ENCODE peak calls at places on chromosomes 11 and 22, in four cellular contexts. E is colonic mucosa, K is stomach, C is astrocyte of the spinal cord. Y is an unnamed sample.
A peak's percentile ranks its signal among the peaks of the same experiment; 100 is the strongest.

GRCh38 chr22:37358386-37358785 is 68.9 kb downstream of the ELFN2 start:
- DNase-seq in K (no peak), E (no peak), C (no peak), Y (no peak)

GRCh38 chr11:12449961-12450715 is 72.8 kb downstream of the PARVA start:
- DNase-seq in K (no peak), C (peak; percentile 38), E (no peak), Y (no peak)

GRCh38 chr11:128667873-128668272 is 26.0 kb upstream of the FLI1 start:
- DNase-seq in C (peak; percentile 49), E (no peak), K (no peak), Y (no peak)

GRCh38 chr11:72621008-72621610 is 53.1 kb downstream of the PDE2A start:
- DNase-seq in K (no peak), E (no peak), C (no peak), Y (no peak)

GRCh38 chr11:69075421-69076128 is 26.8 kb downstream of the TPCN2 start:
- DNase-seq in C (peak; percentile 99), K (peak; percentile 55), E (peak; percentile 41), Y (no peak)

GRCh38 chr11:80350541-80350940 is 909.7 kb upstream of the TENM4 start:
- DNase-seq in C (no peak), E (peak; percentile 44), K (no peak), Y (no peak)

GRCh38 chr11:114562166-114562916 is 2.7 kb upstream of the NXPE1 start:
- DNase-seq in E (no peak), K (no peak), C (peak; percentile 22), Y (no peak)

GRCh38 chr11:42066113-42066512 is 606.7 kb upstream of the LRRC4C start:
- DNase-seq in K (no peak), C (no peak), E (no peak), Y (no peak)

GRCh38 chr11:110587972-110588371 is 124.3 kb downstream of the ARHGAP20 start:
- DNase-seq in C (no peak), E (no peak), K (no peak), Y (no peak)

GRCh38 chr11:125433454-125434121 is 62.5 kb downstream of the FEZ1 start:
- DNase-seq in K (peak; percentile 29), E (no peak), C (peak; percentile 58), Y (peak; percentile 89)

GRCh38 chr11:44607324-44607962 is 42.0 kb downstream of the CD82 start:
- DNase-seq in C (peak; percentile 18), K (no peak), E (no peak), Y (no peak)

GRCh38 chr11:126029805-126030204 is 32.9 kb downstream of the CDON start:
- DNase-seq in K (no peak), C (no peak), E (no peak), Y (no peak)

GRCh38 chr11:83310718-83311117 is 24.6 kb upstream of the CCDC90B start:
- DNase-seq in E (no peak), C (no peak), K (no peak), Y (no peak)

GRCh38 chr11:83303358-83303757 is 17.2 kb upstream of the CCDC90B start:
- DNase-seq in E (no peak), C (no peak), K (no peak), Y (no peak)

DNA sequence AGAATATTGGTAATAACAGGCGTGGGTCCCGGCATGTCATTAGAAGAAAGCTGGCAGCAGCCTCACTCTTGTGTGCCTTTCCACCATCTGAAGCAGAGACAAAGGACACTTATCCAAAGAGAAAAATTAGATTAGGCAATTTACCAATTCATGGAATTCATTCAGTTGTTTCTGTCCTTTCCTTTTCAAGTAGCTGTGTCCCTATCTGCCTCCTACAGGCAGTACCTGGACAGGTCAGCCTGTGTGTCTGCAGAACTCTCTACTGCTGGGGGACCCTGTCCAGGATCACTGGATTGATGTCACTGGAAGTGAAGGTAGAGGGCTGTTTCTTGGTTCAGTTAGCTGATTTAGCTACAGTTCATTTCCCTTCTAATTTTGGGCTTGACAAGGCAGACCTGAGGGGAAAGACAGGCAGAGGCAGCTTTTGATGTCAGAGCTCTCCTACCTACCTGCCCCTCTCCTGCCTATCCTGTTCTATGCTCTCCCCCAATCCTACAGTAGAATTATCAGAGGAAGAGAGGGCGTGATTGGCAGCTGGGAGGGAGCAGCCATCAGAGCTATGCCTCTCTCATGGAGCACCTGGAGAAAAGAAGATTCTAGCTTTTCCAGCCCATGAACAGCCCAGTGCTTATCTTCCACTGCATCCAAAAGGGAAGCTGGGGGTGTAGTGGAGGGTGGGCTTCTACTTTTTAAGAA is 20.4 kb upstream of the CCDC90B start:
- DNase-seq in C (no peak), K (no peak), E (no peak), Y (no peak)
- TF ChIP-seq CTCF in C (no peak), K (no peak), E (no peak), Y (peak; percentile 39)

GRCh38 chr22:46026907-46027218 is 49.9 kb upstream of the WNT7B start:
- DNase-seq in C (no peak), K (no peak), E (no peak), Y (no peak)
- H3K4me3 ChIP-seq in C (no peak overlapping the region), K (peak overlapping the region; percentile 52), E (peak overlapping the region; percentile 39), Y (no peak overlapping the region)

GRCh38 chr22:50143096-50143495 is 27.4 kb upstream of the PANX2 start:
- DNase-seq in C (no peak), K (no peak), E (no peak), Y (no peak)
- TF ChIP-seq CTCF in C (no peak), K (no peak), E (no peak), Y (no peak)

GRCh38 chr11:75437966-75438659 is 5.1 kb upstream of the KLHL35 start:
- DNase-seq in E (no peak), C (no peak), K (no peak), Y (no peak)
- H3K4me3 ChIP-seq in E (no peak overlapping the region), C (no peak overlapping the region), K (no peak overlapping the region), Y (no peak overlapping the region)

GRCh38 chr11:742571-743201 is 4.6 kb upstream of the TALDO1 start:
- DNase-seq in E (no peak), K (no peak), C (no peak), Y (no peak)

GRCh38 chr11:746289-747175 is 732 bp upstream of the TALDO1 start:
- DNase-seq in K (no peak), E (peak; percentile 39), C (peak; percentile 29), Y (peak; percentile 59)

GRCh38 chr11:749731-750130 is 2.5 kb downstream of the TALDO1 start:
- DNase-seq in K (no peak), C (no peak), E (no peak), Y (no peak)

GRCh38 chr11:748007-748359 is 719 bp downstream of the TALDO1 start:
- DNase-seq in C (no peak), E (peak; percentile 27), K (no peak), Y (no peak)

GRCh38 chr11:747176-748006 is at the start of gene TALDO1:
- DNase-seq in E (peak; percentile 93), K (peak; percentile 95), C (peak; percentile 82), Y (peak; percentile 94)
- TF ChIP-seq CTCF in E (no peak), K (no peak), C (peak; percentile 12), Y (no peak)

GRCh38 chr22:41481131-41481830 is 12.4 kb downstream of the ACO2 start:
- DNase-seq in C (peak; percentile 29), K (no peak), E (no peak), Y (no peak)

GRCh38 chr22:41479671-41480396 is 10.9 kb downstream of the ACO2 start:
- DNase-seq in C (peak; percentile 92), E (no peak), K (no peak), Y (no peak)

GRCh38 chr22:41480397-41480735 is 11.4 kb downstream of the ACO2 start:
- DNase-seq in K (no peak), C (peak; percentile 82), E (no peak), Y (no peak)

GRCh38 chr22:41478891-41479521 is 10.1 kb downstream of the ACO2 start:
- DNase-seq in K (no peak), C (peak; percentile 32), E (no peak), Y (peak; percentile 39)

DNA sequence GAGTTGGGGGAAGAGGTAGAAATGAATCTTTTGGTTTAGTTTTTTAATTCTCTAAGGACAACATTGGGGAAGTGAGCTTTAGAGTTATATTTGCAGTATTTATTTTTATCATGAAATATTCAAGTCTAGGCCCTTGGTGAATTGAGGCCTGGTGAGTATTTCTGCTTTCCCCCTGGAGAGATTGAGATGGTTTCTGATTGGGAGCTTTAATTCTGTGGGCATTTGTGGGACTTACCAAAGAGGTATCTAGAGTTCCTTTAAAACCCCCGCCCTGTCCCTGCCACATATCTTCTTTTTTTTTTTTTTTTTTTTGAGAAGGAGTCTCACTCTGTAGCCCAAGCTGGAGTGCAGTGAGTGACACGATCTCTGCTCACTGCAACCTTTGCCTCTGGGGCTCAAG is 9.6 kb downstream of the ACO2 start:
- DNase-seq in K (no peak), C (no peak), E (no peak), Y (no peak)
- H3K4me3 ChIP-seq in K (no peak overlapping the region), C (no peak overlapping the region), E (no peak overlapping the region), Y (no peak overlapping the region)

Y was measured in WERI-Rb-1.